ENCODE peak calls at places on chromosomes 1 and 21, in six cellular contexts. R is CD4-positive, alpha-beta T cell; O is HTR-8/SVneo; Y is keratinocyte; S is stimulated activated CD4-positive, alpha-beta T cell treated with anti-CD3 and anti-CD28 coated beads, Interleukin-4, amount 100 ng/mL, for 1 hour; C is GM04503. P is an unnamed sample.

GRCh38 chr1:7679873-7680790 is 91.0 kb upstream of the VAMP3 start:
- DNase-seq in R (peak; percentile 22), O (peak; percentile 60), Y (no peak), S (peak; percentile 63), C (no peak), P (no peak)

GRCh38 chr1:6603851-6604558 is 1.3 kb upstream of the KLHL21 start:
- DNase-seq in R (no peak), O (peak; percentile 19), Y (no peak), S (no peak), C (peak; percentile 81), P (peak; percentile 88)

GRCh38 chr1:148160421-148161251 is 8.6 kb upstream of the NBPF11 start:
- DNase-seq in R (no peak), O (no peak), Y (no peak), S (no peak), C (no peak), P (no peak)

GRCh38 chr1:43410571-43410970 is 20.9 kb downstream of the SZT2 start:
- DNase-seq in R (no peak), O (no peak), Y (no peak), S (no peak), C (no peak), P (no peak)

GRCh38 chr1:203440780-203441179 is 34.8 kb upstream of the PRELP start:
- DNase-seq in R (no peak), O (peak; percentile 74), Y (no peak), S (no peak), C (peak; percentile 47), P (peak; percentile 67)

GRCh38 chr1:147756336-147756735 is 4.1 kb downstream of the GJA5 start:
- DNase-seq in R (no peak), O (no peak), Y (no peak), S (no peak), C (no peak), P (no peak)

GRCh38 chr1:30758785-30759380 is 1.3 kb upstream of the LAPTM5 start:
- DNase-seq in R (no peak), O (no peak), Y (no peak), S (no peak), C (no peak), P (no peak)

GRCh38 chr1:152757747-152758146 is at the start of gene KPRP:
- DNase-seq in R (no peak), O (no peak), Y (no peak), S (no peak), C (no peak), P (no peak)

GRCh38 chr21:28375708-28376385 is 616.8 kb downstream of the LTN1 start:
- DNase-seq in R (no peak), O (no peak), Y (no peak), S (no peak), C (peak; percentile 21), P (peak; percentile 58)

GRCh38 chr21:14787312-14787711 is 241.2 kb upstream of the SAMSN1 start:
- DNase-seq in R (no peak), O (no peak), Y (no peak), S (no peak), C (no peak), P (no peak)

GRCh38 chr1:44725309-44725698 is 5.7 kb downstream of the RNU5D-1 start:
- DNase-seq in R (no peak), O (no peak), Y (no peak), S (no peak), C (no peak), P (no peak)

GRCh38 chr1:86487131-86487804 is 18.5 kb downstream of the CLCA1 start:
- DNase-seq in R (no peak), O (no peak), Y (peak; percentile 17), S (no peak), C (peak; percentile 96), P (no peak)

GRCh38 chr1:114979278-114979891 is 50.2 kb upstream of the TSHB start:
- DNase-seq in R (peak; percentile 65), O (peak; percentile 9), Y (no peak), S (peak; percentile 61), C (no peak), P (peak; percentile 66)

GRCh38 chr1:61399192-61399591 is 316.8 kb downstream of the NFIA start:
- DNase-seq in R (no peak), O (no peak), Y (no peak), S (no peak), C (no peak), P (no peak)

GRCh38 chr1:32077451-32077850 is 4.7 kb downstream of the TMEM39B start:
- DNase-seq in R (no peak), O (no peak), Y (no peak), S (no peak), C (no peak), P (no peak)

GRCh38 chr1:244548558-244549115 is 87.6 kb downstream of the CATSPERE start:
- DNase-seq in R (no peak), O (no peak), Y (no peak), S (no peak), C (no peak), P (no peak)

GRCh38 chr1:7560128-7560527 is 211.0 kb upstream of the VAMP3 start:
- DNase-seq in R (no peak), O (no peak), Y (no peak), S (no peak), C (no peak), P (no peak)

GRCh38 chr1:42935313-42935624 is 23.4 kb downstream of the SLC2A1 start:
- DNase-seq in R (no peak), O (no peak), Y (no peak), S (no peak), C (no peak), P (no peak)

GRCh38 chr1:206658264-206658980 is 23.1 kb downstream of the DYRK3 start:
- DNase-seq in R (no peak), O (peak; percentile 26), Y (no peak), S (peak; percentile 46), C (no peak), P (peak; percentile 35)

GRCh38 chr1:63327417-63328139 is 5.2 kb downstream of the FOXD3 start:
- DNase-seq in R (no peak), O (peak; percentile 75), Y (peak; percentile 5), S (no peak), C (no peak), P (peak; percentile 65)

GRCh38 chr1:234861761-234862160 is 251.8 kb upstream of the IRF2BP2 start:
- DNase-seq in R (no peak), O (no peak), Y (no peak), S (no peak), C (no peak), P (no peak)

GRCh38 chr1:162319510-162320160 is 57.0 kb downstream of the SPATA46 start:
- DNase-seq in R (no peak), O (peak; percentile 14), Y (no peak), S (no peak), C (no peak), P (no peak)

GRCh38 chr1:66292944-66293343 is 241.0 kb upstream of the SGIP1 start:
- DNase-seq in R (no peak), O (no peak), Y (no peak), S (no peak), C (no peak), P (no peak)

GRCh38 chr1:43300661-43301094 is at the start of gene TIE1:
- DNase-seq in R (no peak), O (peak; percentile 56), Y (no peak), S (no peak), C (no peak), P (peak; percentile 90)

GRCh38 chr1:235473808-235474207 is 30.4 kb downstream of the B3GALNT2 start:
- DNase-seq in R (no peak), O (no peak), Y (no peak), S (no peak), C (no peak), P (no peak)

GRCh38 chr1:36691374-36691773 is 208.7 kb upstream of the CSF3R start:
- DNase-seq in R (no peak), O (no peak), Y (peak; percentile 23), S (no peak), C (no peak), P (no peak)

GRCh38 chr1:193549067-193549466 is 362.7 kb upstream of the B3GALT2 start:
- DNase-seq in R (no peak), O (no peak), Y (no peak), S (no peak), C (no peak), P (no peak)